ENCODE peak calls at places on chromosomes 6 and 20, in six cellular contexts. R, N, J, H, C and W are unnamed samples.

GRCh38 chr20:20491784-20492145 is 123.9 kb downstream of the INSM1 start:
- DNase-seq in R (no peak), C (no peak), H (no peak), N (no peak), J (no peak), W (no peak)

GRCh38 chr6:116126032-116126431 is at the start of gene COL10A1:
- DNase-seq in C (no peak), R (no peak), J (no peak), H (no peak), N (no peak), W (no peak)

GRCh38 chr6:149636116-149636515 is 12.4 kb downstream of the KATNA1 start:
- DNase-seq in H (peak), N (peak), C (no peak), J (no peak), R (no peak), W (no peak)

GRCh38 chr6:12288844-12289654 is 1.1 kb upstream of the EDN1 start:
- DNase-seq in C (no peak), J (peak), H (peak), N (peak), R (no peak), W (peak)

GRCh38 chr6:169886631-169887227 is 135.3 kb downstream of the ERMARD start:
- DNase-seq in C (no peak), N (no peak), R (no peak), H (no peak), J (no peak), W (no peak)

GRCh38 chr6:33344771-33345697 is 27.5 kb upstream of the ZBTB22 start:
- DNase-seq in R (peak), C (peak), N (peak), J (peak), H (peak), W (no peak)

GRCh38 chr6:2632368-2632767 is 118.4 kb downstream of the MYLK4 start:
- DNase-seq in R (no peak), C (no peak), H (no peak), J (no peak), N (no peak), W (no peak)

GRCh38 chr20:37565134-37565811 is 37.6 kb upstream of the BLCAP start:
- DNase-seq in N (no peak), H (no peak), J (no peak), R (no peak), C (no peak), W (no peak)

GRCh38 chr6:25606151-25606550 is 45.9 kb upstream of the SCGN start:
- DNase-seq in H (no peak), N (no peak), R (no peak), C (no peak), J (no peak), W (no peak)

GRCh38 chr20:4560667-4561066 is 161.0 kb upstream of the PRND start:
- DNase-seq in R (no peak), C (no peak), H (no peak), J (no peak), N (no peak), W (no peak)